ENCODE peak calls at places on chromosomes 6 and 20, in five cellular contexts. One of them, this sample, is unnamed.

GRCh38 chr20:62043131-62043914 is 22.4 kb downstream of the TAF4 start:
- DNase-seq in iris pigment epithelial cell: peak
- DNase-seq in kidney tubule cell: no peak
- DNase-seq in anterior cingulate cortex: no peak
- DNase-seq in AG04449: no peak
- DNase-seq in this sample: no peak

GRCh38 chr20:52438326-52438963 is 246.9 kb upstream of the ZFP64 start:
- DNase-seq in iris pigment epithelial cell: no peak
- DNase-seq in anterior cingulate cortex: no peak
- DNase-seq in AG04449: no peak
- DNase-seq in kidney tubule cell: no peak
- DNase-seq in this sample: no peak

GRCh38 chr6:161242779-161243693 is 30.8 kb downstream of the AGPAT4 start:
- DNase-seq in kidney tubule cell: peak
- DNase-seq in iris pigment epithelial cell: no peak
- DNase-seq in anterior cingulate cortex: peak
- DNase-seq in AG04449: no peak
- DNase-seq in this sample: no peak

GRCh38 chr20:18056174-18057105 is 1.3 kb downstream of the OVOL2 start:
- DNase-seq in iris pigment epithelial cell: peak
- DNase-seq in anterior cingulate cortex: no peak
- DNase-seq in AG04449: no peak
- DNase-seq in kidney tubule cell: no peak
- DNase-seq in this sample: no peak

GRCh38 chr6:1832844-1833787 is 223.4 kb downstream of the FOXC1 start:
- DNase-seq in AG04449: no peak
- DNase-seq in iris pigment epithelial cell: no peak
- DNase-seq in anterior cingulate cortex: no peak
- DNase-seq in kidney tubule cell: peak
- DNase-seq in this sample: no peak

GRCh38 chr6:13307508-13307995 is 20.8 kb downstream of the TBC1D7 start:
- DNase-seq in iris pigment epithelial cell: peak
- DNase-seq in anterior cingulate cortex: no peak
- DNase-seq in AG04449: no peak
- DNase-seq in kidney tubule cell: peak
- DNase-seq in this sample: peak

GRCh38 chr6:136249336-136249735 is 775 bp downstream of the MTFR2 start:
- DNase-seq in anterior cingulate cortex: no peak
- DNase-seq in kidney tubule cell: no peak
- DNase-seq in iris pigment epithelial cell: peak
- DNase-seq in AG04449: no peak
- DNase-seq in this sample: peak

GRCh38 chr20:32600681-32601237 is 15.6 kb upstream of the NOL4L start:
- DNase-seq in AG04449: no peak
- DNase-seq in iris pigment epithelial cell: peak
- DNase-seq in anterior cingulate cortex: no peak
- DNase-seq in kidney tubule cell: no peak
- DNase-seq in this sample: no peak

GRCh38 chr6:158068893-158069799 is 87.5 kb downstream of the SYNJ2 start:
- DNase-seq in anterior cingulate cortex: no peak
- DNase-seq in kidney tubule cell: peak
- DNase-seq in iris pigment epithelial cell: peak
- DNase-seq in AG04449: no peak
- DNase-seq in this sample: peak

GRCh38 chr6:130409394-130410095 is 43.7 kb downstream of the TMEM200A start:
- DNase-seq in anterior cingulate cortex: no peak
- DNase-seq in iris pigment epithelial cell: peak
- DNase-seq in AG04449: peak
- DNase-seq in kidney tubule cell: no peak
- DNase-seq in this sample: no peak

GRCh38 chr6:156798091-156798735 is 21.0 kb downstream of the ARID1B start:
- DNase-seq in anterior cingulate cortex: no peak
- DNase-seq in iris pigment epithelial cell: no peak
- DNase-seq in kidney tubule cell: no peak
- DNase-seq in AG04449: no peak
- DNase-seq in this sample: no peak

GRCh38 chr6:75735491-75736186 is 13.4 kb upstream of the MYO6 start:
- DNase-seq in anterior cingulate cortex: no peak
- DNase-seq in kidney tubule cell: peak
- DNase-seq in AG04449: no peak
- DNase-seq in iris pigment epithelial cell: peak
- DNase-seq in this sample: peak

GRCh38 chr6:100833972-100834574 is 47.1 kb downstream of the ASCC3 start:
- DNase-seq in AG04449: no peak
- DNase-seq in kidney tubule cell: no peak
- DNase-seq in iris pigment epithelial cell: no peak
- DNase-seq in anterior cingulate cortex: no peak
- DNase-seq in this sample: no peak

GRCh38 chr6:149847943-149848267 is 16.3 kb downstream of the LRP11 start:
- DNase-seq in kidney tubule cell: peak
- DNase-seq in anterior cingulate cortex: no peak
- DNase-seq in iris pigment epithelial cell: peak
- DNase-seq in AG04449: no peak
- DNase-seq in this sample: no peak

GRCh38 chr6:118509009-118509617 is 39.0 kb upstream of the PLN start:
- DNase-seq in AG04449: no peak
- DNase-seq in kidney tubule cell: peak
- DNase-seq in anterior cingulate cortex: peak
- DNase-seq in iris pigment epithelial cell: peak
- DNase-seq in this sample: peak

GRCh38 chr6:45709834-45710233 is 305.8 kb downstream of the CLIC5 start:
- DNase-seq in iris pigment epithelial cell: no peak
- DNase-seq in anterior cingulate cortex: no peak
- DNase-seq in kidney tubule cell: no peak
- DNase-seq in AG04449: no peak
- DNase-seq in this sample: no peak

GRCh38 chr20:41411458-41411857 is 44.8 kb upstream of the EMILIN3 start:
- DNase-seq in AG04449: no peak
- DNase-seq in kidney tubule cell: peak
- DNase-seq in iris pigment epithelial cell: peak
- DNase-seq in anterior cingulate cortex: no peak
- DNase-seq in this sample: peak

GRCh38 chr6:53095716-53096115 is 30.5 kb downstream of the FBXO9 start:
- DNase-seq in iris pigment epithelial cell: peak
- DNase-seq in AG04449: peak
- DNase-seq in kidney tubule cell: peak
- DNase-seq in anterior cingulate cortex: no peak
- DNase-seq in this sample: peak

GRCh38 chr20:62274332-62275262 is 28.2 kb upstream of the ADRM1 start:
- DNase-seq in AG04449: no peak
- DNase-seq in iris pigment epithelial cell: no peak
- DNase-seq in kidney tubule cell: no peak
- DNase-seq in anterior cingulate cortex: peak
- DNase-seq in this sample: no peak

GRCh38 chr20:34720266-34720665 is 16.1 kb downstream of the TP53INP2 start:
- DNase-seq in anterior cingulate cortex: no peak
- DNase-seq in AG04449: no peak
- DNase-seq in iris pigment epithelial cell: peak
- DNase-seq in kidney tubule cell: no peak
- DNase-seq in this sample: no peak

GRCh38 chr20:5544702-5545101 is 205.5 kb upstream of the SHLD1 start:
- DNase-seq in anterior cingulate cortex: no peak
- DNase-seq in iris pigment epithelial cell: no peak
- DNase-seq in kidney tubule cell: no peak
- DNase-seq in AG04449: no peak
- DNase-seq in this sample: no peak